ENCODE peak calls at places on chromosome 14, in seven cellular contexts. V is HFF-Myc, P is mesothelial cell of epicardium, Z is amniotic stem cell, E is T-helper 2 cell, G is OCI-M1, S is neural crest cell. R is an unnamed sample.

GRCh38 chr14:88551094-88551870 is 3.5 kb downstream of the PTPN21 start:
- DNase-seq in E (no peak), S (peak), V (peak), P (peak), G (no peak), Z (peak), R (peak)

GRCh38 chr14:103056322-103057027 is 874 bp downstream of the CDC42BPB start:
- DNase-seq in S (peak), P (peak), V (peak), Z (no peak), E (no peak), G (no peak), R (no peak)

GRCh38 chr14:105485720-105486332 is 860 bp upstream of the CRIP1 start:
- DNase-seq in G (peak), S (peak), E (peak), Z (no peak), P (peak), V (no peak), R (no peak)

GRCh38 chr14:94028450-94028826 is 2.3 kb downstream of the OTUB2 start:
- DNase-seq in G (no peak), V (no peak), E (no peak), P (no peak), S (no peak), Z (no peak), R (no peak)

GRCh38 chr14:46250113-46250703 is 401.4 kb downstream of the RPL10L start:
- DNase-seq in G (peak), E (no peak), Z (no peak), P (no peak), V (peak), S (no peak), R (peak)

GRCh38 chr14:105088812-105089745 is 23.8 kb upstream of the GPR132 start:
- DNase-seq in G (no peak), V (no peak), S (no peak), E (no peak), Z (no peak), P (no peak), R (no peak)

GRCh38 chr14:61812347-61813100 is 50.3 kb downstream of the SNAPC1 start:
- DNase-seq in S (peak), E (no peak), G (no peak), P (peak), V (no peak), Z (no peak), R (peak)

GRCh38 chr14:33669111-33669510 is 281.8 kb downstream of the EGLN3 start:
- DNase-seq in P (no peak), Z (no peak), E (no peak), S (no peak), G (no peak), V (no peak), R (no peak)

GRCh38 chr14:59394268-59394667 is 70.9 kb downstream of the GPR135 start:
- DNase-seq in Z (no peak), V (no peak), G (no peak), P (no peak), E (no peak), S (no peak), R (no peak)

GRCh38 chr14:99774526-99775307 is 18.5 kb upstream of the EML1 start:
- DNase-seq in S (no peak), E (no peak), Z (no peak), G (no peak), P (peak), V (no peak), R (peak)

GRCh38 chr14:24332094-24332983 is 2.5 kb downstream of the ADCY4 start:
- DNase-seq in G (peak), Z (peak), S (peak), E (peak), V (no peak), P (peak), R (peak)

GRCh38 chr14:24095196-24096068 is 1.3 kb downstream of the PCK2 start:
- DNase-seq in E (no peak), Z (no peak), G (peak), S (no peak), V (peak), P (no peak), R (peak)

GRCh38 chr14:48568688-48569087 is 893.3 kb upstream of the MDGA2 start:
- DNase-seq in S (no peak), V (no peak), P (no peak), G (no peak), Z (no peak), E (no peak), R (no peak)

GRCh38 chr14:64983439-64984310 is 3.0 kb upstream of the FNTB start:
- DNase-seq in Z (no peak), V (peak), P (no peak), G (peak), E (no peak), S (no peak), R (peak)

GRCh38 chr14:100536721-100537700 is 50.2 kb downstream of the BEGAIN start:
- DNase-seq in P (peak), G (no peak), S (no peak), Z (no peak), E (peak), V (no peak), R (no peak)

GRCh38 chr14:81679226-81679625 is 145.6 kb upstream of the SEL1L start:
- DNase-seq in G (no peak), P (no peak), Z (no peak), V (no peak), S (no peak), E (no peak), R (no peak)

GRCh38 chr14:93736378-93737014 is 51.8 kb downstream of the PRIMA1 start:
- DNase-seq in G (no peak), S (no peak), V (no peak), P (no peak), E (no peak), Z (no peak), R (no peak)

GRCh38 chr14:74547331-74547927 is 53.9 kb downstream of the ISCA2 start:
- DNase-seq in Z (no peak), V (no peak), E (no peak), P (no peak), G (no peak), S (no peak), R (no peak)

GRCh38 chr14:102238766-102239165 is 66.2 kb downstream of the MOK start:
- DNase-seq in E (no peak), G (no peak), S (no peak), P (no peak), V (no peak), Z (no peak), R (no peak)

GRCh38 chr14:105904379-105904778 is 378.0 kb downstream of the TMEM121 start:
- DNase-seq in Z (no peak), S (no peak), V (no peak), G (no peak), E (no peak), P (no peak), R (no peak)

GRCh38 chr14:105137481-105138020 is 31.0 kb downstream of the JAG2 start:
- DNase-seq in P (no peak), Z (no peak), E (no peak), S (no peak), G (no peak), V (no peak), R (no peak)